ENCODE peak calls at places on chromosome 18, in ten cellular contexts. O is SK-N-SH, Q is HepG2, U is esophagus squamous epithelium, N is IMR-90, S is right lobe of liver, J is A673, Y is PC-3, M is tibial artery, V is adrenal gland. T is an unnamed sample.
A peak's percentile ranks its signal among the peaks of the same experiment; 100 is the strongest.

GRCh38 chr18:23712445-23712844 is 23.2 kb downstream of the LAMA3 start:
- DNase-seq in O (no peak), Q (no peak), U (no peak), N (no peak), S (no peak), J (no peak), Y (peak; percentile 53), M (no peak), V (no peak), T (no peak)

GRCh38 chr18:2513616-2514015 is 57.7 kb downstream of the METTL4 start:
- DNase-seq in O (no peak), Q (no peak), U (no peak), N (peak; percentile 21), S (no peak), J (no peak), Y (peak; percentile 56), M (no peak), V (no peak), T (no peak)

GRCh38 chr18:14974088-14974487 is 226.1 kb downstream of the ANKRD30B start:
- DNase-seq in O (no peak), Q (no peak), U (no peak), N (no peak), S (no peak), J (no peak), Y (peak; percentile 59), M (no peak), V (no peak), T (peak; percentile 26)

GRCh38 chr18:76420888-76421287 is 74.2 kb downstream of the ZNF516 start:
- DNase-seq in O (no peak), Q (no peak), U (no peak), N (no peak), S (no peak), J (no peak), Y (no peak), M (no peak), V (no peak), T (no peak)

GRCh38 chr18:50151876-50152275 is 43.1 kb downstream of the MYO5B start:
- DNase-seq in O (no peak), Q (no peak), U (no peak), N (peak; percentile 12), S (no peak), J (peak; percentile 19), Y (peak; percentile 68), M (no peak), V (no peak), T (no peak)

GRCh38 chr18:5051207-5051606 is 145.8 kb downstream of the AKAIN1 start:
- DNase-seq in O (no peak), Q (no peak), U (no peak), N (no peak), S (no peak), J (no peak), Y (no peak), M (no peak), V (no peak), T (no peak)

GRCh38 chr18:23487738-23488625 is 15.3 kb upstream of the RMC1 start:
- DNase-seq in O (no peak), Q (peak; percentile 60), U (no peak), N (peak; percentile 33), S (no peak), J (no peak), Y (peak; percentile 76), M (no peak), V (no peak), T (no peak)

GRCh38 chr18:21672868-21673267 is 31.7 kb downstream of the ABHD3 start:
- DNase-seq in O (peak; percentile 36), Q (peak; percentile 14), U (no peak), N (peak; percentile 76), S (no peak), J (no peak), Y (peak; percentile 87), M (no peak), V (peak; percentile 41), T (no peak)

GRCh38 chr18:37567994-37568359 is 2.4 kb upstream of the CELF4 start:
- DNase-seq in O (no peak), Q (no peak), U (no peak), N (no peak), S (no peak), J (no peak), Y (no peak), M (no peak), V (no peak), T (no peak)

GRCh38 chr18:37570336-37570930 is 4.8 kb upstream of the CELF4 start:
- DNase-seq in O (peak; percentile 48), Q (no peak), U (no peak), N (no peak), S (no peak), J (no peak), Y (no peak), M (no peak), V (no peak), T (no peak)

GRCh38 chr18:37566479-37567060 is 972 bp upstream of the CELF4 start:
- DNase-seq in O (peak; percentile 77), Q (no peak), U (no peak), N (no peak), S (no peak), J (peak; percentile 3), Y (no peak), M (no peak), V (no peak), T (no peak)

GRCh38 chr18:37567061-37567993 is 1.7 kb upstream of the CELF4 start:
- DNase-seq in O (peak; percentile 75), Q (no peak), U (no peak), N (no peak), S (no peak), J (no peak), Y (no peak), M (no peak), V (no peak), T (no peak)

GRCh38 chr18:37568671-37569070 is 3.1 kb upstream of the CELF4 start:
- DNase-seq in O (no peak), Q (no peak), U (no peak), N (no peak), S (no peak), J (no peak), Y (no peak), M (no peak), V (no peak), T (no peak)
- H3K27me3 ChIP-seq in O (peaks cover 18% of the 10 kb centered on the region), Q (peaks cover 36% of the 10 kb centered on the region), U (peaks cover 20% of the 10 kb centered on the region), N (peaks cover 46% of the 10 kb centered on the region), S (no peaks in the 10 kb centered on the region), J (peaks cover 94% of the 10 kb centered on the region), Y (peaks cover 28% of the 10 kb centered on the region), M (no peaks in the 10 kb centered on the region), V (peaks cover 16% of the 10 kb centered on the region), T (peaks cover 16% of the 10 kb centered on the region)

GRCh38 chr18:58183226-58183625 is 139.2 kb downstream of the NEDD4L start:
- DNase-seq in O (no peak), Q (no peak), U (no peak), N (no peak), S (no peak), J (no peak), Y (no peak), M (no peak), V (no peak), T (no peak)

GRCh38 chr18:58178476-58178875 is 134.4 kb downstream of the NEDD4L start:
- DNase-seq in O (no peak), Q (peak; percentile 11), U (no peak), N (peak; percentile 57), S (no peak), J (no peak), Y (no peak), M (no peak), V (no peak), T (no peak)

GRCh38 chr18:58177886-58178470 is 134.0 kb downstream of the NEDD4L start:
- DNase-seq in O (peak; percentile 68), Q (peak; percentile 16), U (no peak), N (no peak), S (no peak), J (no peak), Y (no peak), M (no peak), V (no peak), T (no peak)

GRCh38 chr18:58180738-58181353 is 136.8 kb downstream of the NEDD4L start:
- DNase-seq in O (peak; percentile 65), Q (peak; percentile 37), U (no peak), N (peak; percentile 47), S (no peak), J (peak; percentile 54), Y (peak; percentile 72), M (peak; percentile 34), V (peak; percentile 60), T (no peak)

DNA sequence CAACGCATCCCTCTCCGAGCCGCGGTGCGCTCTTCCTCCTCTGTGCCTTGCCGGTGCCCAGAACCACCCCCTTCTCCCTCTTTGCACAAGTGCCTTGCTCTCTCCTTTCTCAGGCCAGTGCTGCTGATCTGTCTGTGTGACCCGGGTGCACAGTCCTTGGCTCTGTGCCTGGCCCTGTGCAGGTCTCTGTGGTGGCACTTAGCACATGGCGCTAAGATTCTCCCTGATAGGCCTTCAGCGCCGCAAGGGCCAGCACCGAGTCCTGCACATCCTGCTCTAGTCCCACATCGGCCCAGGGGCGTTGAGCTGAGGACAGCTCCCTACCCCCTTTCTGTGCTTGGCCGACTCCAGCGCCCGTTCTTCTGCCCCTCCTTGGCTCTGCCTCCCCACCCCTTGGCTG is 136.1 kb downstream of the NEDD4L start:
- DNase-seq in O (peak; percentile 40), Q (no peak), U (no peak), N (no peak), S (peak; percentile 76), J (no peak), Y (no peak), M (no peak), V (peak; percentile 39), T (no peak)
- TF ChIP-seq CTCF in O (no peak), Q (no peak), U (no peak), N (no peak), S (no peak), J (no peak), Y (no peak), M (no peak), V (no peak), T (no peak)

GRCh38 chr18:6648581-6648980 is 80.9 kb upstream of the ARHGAP28 start:
- DNase-seq in O (no peak), Q (no peak), U (no peak), N (peak; percentile 53), S (no peak), J (no peak), Y (peak; percentile 13), M (no peak), V (no peak), T (no peak)
- H3K4me1 ChIP-seq in O (no peaks in the 10 kb centered on the region), Q (peaks cover 6% of the 10 kb centered on the region), U (peaks cover 3% of the 10 kb centered on the region), N (peaks cover 5% of the 10 kb centered on the region), S (no peaks in the 10 kb centered on the region), J (no peaks in the 10 kb centered on the region), Y (no peaks in the 10 kb centered on the region), M (no peaks in the 10 kb centered on the region), V (no peaks in the 10 kb centered on the region), T (no peaks in the 10 kb centered on the region)

GRCh38 chr18:79819951-79820351 is 22.2 kb downstream of the KCNG2 start:
- DNase-seq in O (no peak), Q (no peak), U (no peak), N (no peak), S (no peak), J (no peak), Y (no peak), M (peak; percentile 58), V (peak; percentile 24), T (no peak)

GRCh38 chr18:79818631-79819030 is 20.9 kb downstream of the KCNG2 start:
- DNase-seq in O (no peak), Q (no peak), U (no peak), N (no peak), S (no peak), J (no peak), Y (no peak), M (no peak), V (no peak), T (peak; percentile 47)

GRCh38 chr18:79818036-79818435 is 20.3 kb downstream of the KCNG2 start:
- DNase-seq in O (no peak), Q (no peak), U (no peak), N (no peak), S (no peak), J (no peak), Y (peak; percentile 21), M (no peak), V (no peak), T (peak; percentile 56)

GRCh38 chr18:79817607-79817998 is 19.9 kb downstream of the KCNG2 start:
- DNase-seq in O (no peak), Q (no peak), U (no peak), N (no peak), S (no peak), J (no peak), Y (no peak), M (no peak), V (no peak), T (no peak)

GRCh38 chr18:79819064-79819725 is 21.5 kb downstream of the KCNG2 start:
- DNase-seq in O (no peak), Q (no peak), U (no peak), N (no peak), S (no peak), J (no peak), Y (no peak), M (no peak), V (no peak), T (peak; percentile 43)
- H3K27me3 ChIP-seq in O (peaks cover 91% of the 10 kb centered on the region), Q (peaks cover 71% of the 10 kb centered on the region), U (no peaks in the 10 kb centered on the region), N (peaks cover 5% of the 10 kb centered on the region), S (no peaks in the 10 kb centered on the region), J (peaks cover 31% of the 10 kb centered on the region), Y (peaks cover 10% of the 10 kb centered on the region), M (no peaks in the 10 kb centered on the region), V (no peaks in the 10 kb centered on the region), T (no peaks in the 10 kb centered on the region)